ENCODE peak calls at places on chromosome 6, in four cellular contexts. One of them, this sample, is unnamed.
A peak's percentile ranks its signal among the peaks of the same experiment; 100 is the strongest.

GRCh38 chr6:142118926-142119325 is 13.8 kb upstream of the GJE1 start:
- DNase-seq in A549: no peak
- DNase-seq in K562: no peak
- DNase-seq in IMR-90: peak; percentile 23
- DNase-seq in this sample: no peak

GRCh38 chr6:36793913-36794703 is 45.1 kb downstream of the CPNE5 start:
- DNase-seq in IMR-90: peak; percentile 12
- DNase-seq in A549: no peak
- DNase-seq in K562: no peak
- DNase-seq in this sample: no peak

GRCh38 chr6:112717401-112717800 is 370.3 kb downstream of the RFPL4B start:
- DNase-seq in A549: no peak
- DNase-seq in IMR-90: peak; percentile 39
- DNase-seq in K562: no peak
- DNase-seq in this sample: no peak

GRCh38 chr6:41470341-41471063 is 75.7 kb upstream of the FOXP4 start:
- DNase-seq in IMR-90: no peak
- DNase-seq in A549: no peak
- DNase-seq in K562: no peak
- DNase-seq in this sample: no peak

GRCh38 chr6:16683524-16684194 is 77.6 kb downstream of the ATXN1 start:
- DNase-seq in IMR-90: peak; percentile 56
- DNase-seq in A549: no peak
- DNase-seq in K562: no peak
- DNase-seq in this sample: peak; percentile 79

GRCh38 chr6:30450908-30451818 is 38.1 kb upstream of the HLA-E start:
- DNase-seq in A549: no peak
- DNase-seq in IMR-90: peak; percentile 58
- DNase-seq in K562: no peak
- DNase-seq in this sample: peak; percentile 39

GRCh38 chr6:89267918-89268317 is 47.2 kb downstream of the GABRR2 start:
- DNase-seq in K562: no peak
- DNase-seq in A549: no peak
- DNase-seq in IMR-90: no peak
- DNase-seq in this sample: no peak

GRCh38 chr6:129501401-129502051 is 208.5 kb downstream of the ARHGAP18 start:
- DNase-seq in A549: no peak
- DNase-seq in K562: peak; percentile 76
- DNase-seq in IMR-90: peak; percentile 96
- DNase-seq in this sample: peak; percentile 79

GRCh38 chr6:90146914-90147668 is 149.6 kb downstream of the BACH2 start:
- DNase-seq in A549: no peak
- DNase-seq in IMR-90: no peak
- DNase-seq in K562: no peak
- DNase-seq in this sample: no peak

GRCh38 chr6:118187568-118188164 is 280.6 kb downstream of the SLC35F1 start:
- DNase-seq in IMR-90: no peak
- DNase-seq in A549: no peak
- DNase-seq in K562: no peak
- DNase-seq in this sample: no peak

GRCh38 chr6:125839471-125839870 is 48.7 kb downstream of the NCOA7 start:
- DNase-seq in K562: no peak
- DNase-seq in A549: no peak
- DNase-seq in IMR-90: peak; percentile 13
- DNase-seq in this sample: no peak

GRCh38 chr6:36590237-36590636 is 3.9 kb upstream of the SRSF3 start:
- DNase-seq in K562: no peak
- DNase-seq in IMR-90: peak; percentile 86
- DNase-seq in A549: no peak
- DNase-seq in this sample: peak; percentile 57

GRCh38 chr6:95249661-95250060 is 327.7 kb upstream of the MANEA start:
- DNase-seq in K562: no peak
- DNase-seq in A549: no peak
- DNase-seq in IMR-90: no peak
- DNase-seq in this sample: no peak

GRCh38 chr6:18473765-18474164 is 86.6 kb downstream of the RNF144B start:
- DNase-seq in A549: no peak
- DNase-seq in K562: no peak
- DNase-seq in IMR-90: no peak
- DNase-seq in this sample: no peak

GRCh38 chr6:160733045-160733646 is 31.1 kb downstream of the PLG start:
- DNase-seq in IMR-90: peak; percentile 13
- DNase-seq in A549: peak; percentile 7
- DNase-seq in K562: peak; percentile 57
- DNase-seq in this sample: peak; percentile 47

GRCh38 chr6:126170875-126171489 is 168.9 kb upstream of the CENPW start:
- DNase-seq in A549: peak; percentile 6
- DNase-seq in IMR-90: peak; percentile 26
- DNase-seq in K562: peak; percentile 51
- DNase-seq in this sample: peak; percentile 52

GRCh38 chr6:45427632-45428031 is 49.9 kb upstream of the SUPT3H start:
- DNase-seq in K562: no peak
- DNase-seq in IMR-90: no peak
- DNase-seq in A549: no peak
- DNase-seq in this sample: no peak

GRCh38 chr6:55913213-55914195 is 38.1 kb upstream of the BMP5 start:
- DNase-seq in K562: no peak
- DNase-seq in IMR-90: peak; percentile 17
- DNase-seq in A549: no peak
- DNase-seq in this sample: no peak

GRCh38 chr6:27479319-27480182 is 6.6 kb upstream of the ZNF184 start:
- DNase-seq in IMR-90: peak; percentile 96
- DNase-seq in K562: peak; percentile 71
- DNase-seq in A549: peak; percentile 40
- DNase-seq in this sample: peak; percentile 85

GRCh38 chr6:145798530-145798929 is 16.1 kb downstream of the FBXO30 start:
- DNase-seq in A549: no peak
- DNase-seq in IMR-90: peak; percentile 62
- DNase-seq in K562: no peak
- DNase-seq in this sample: no peak

GRCh38 chr6:111342913-111343312 is 140.1 kb downstream of the REV3L start:
- DNase-seq in K562: no peak
- DNase-seq in A549: no peak
- DNase-seq in IMR-90: peak; percentile 54
- DNase-seq in this sample: no peak

GRCh38 chr6:125357515-125358256 is 55.9 kb upstream of the HDDC2 start:
- DNase-seq in A549: no peak
- DNase-seq in IMR-90: no peak
- DNase-seq in K562: no peak
- DNase-seq in this sample: no peak

GRCh38 chr6:163839296-163839695 is 424.8 kb downstream of the QKI start:
- DNase-seq in IMR-90: no peak
- DNase-seq in K562: no peak
- DNase-seq in A549: no peak
- DNase-seq in this sample: no peak

GRCh38 chr6:44056392-44057237 is 70.6 kb downstream of the MRPL14 start:
- DNase-seq in IMR-90: peak; percentile 90
- DNase-seq in A549: no peak
- DNase-seq in K562: no peak
- DNase-seq in this sample: no peak

GRCh38 chr6:158060447-158061360 is 79.0 kb downstream of the SYNJ2 start:
- DNase-seq in K562: no peak
- DNase-seq in IMR-90: peak; percentile 94
- DNase-seq in A549: peak; percentile 46
- DNase-seq in this sample: no peak
- TF ChIP-seq MAZ in K562: no peak
- TF ChIP-seq MAZ in IMR-90: no peak
- TF ChIP-seq MAZ in A549: no peak
- TF ChIP-seq MAZ in this sample: no peak

GRCh38 chr6:28710466-28711191 is 184.9 kb downstream of the GPX5 start:
- DNase-seq in IMR-90: peak; percentile 58
- DNase-seq in K562: peak; percentile 81
- DNase-seq in A549: peak; percentile 41
- DNase-seq in this sample: peak; percentile 59
- TF ChIP-seq MAZ in IMR-90: no peak
- TF ChIP-seq MAZ in K562: peak; percentile 11
- TF ChIP-seq MAZ in A549: no peak
- TF ChIP-seq MAZ in this sample: no peak

DNA sequence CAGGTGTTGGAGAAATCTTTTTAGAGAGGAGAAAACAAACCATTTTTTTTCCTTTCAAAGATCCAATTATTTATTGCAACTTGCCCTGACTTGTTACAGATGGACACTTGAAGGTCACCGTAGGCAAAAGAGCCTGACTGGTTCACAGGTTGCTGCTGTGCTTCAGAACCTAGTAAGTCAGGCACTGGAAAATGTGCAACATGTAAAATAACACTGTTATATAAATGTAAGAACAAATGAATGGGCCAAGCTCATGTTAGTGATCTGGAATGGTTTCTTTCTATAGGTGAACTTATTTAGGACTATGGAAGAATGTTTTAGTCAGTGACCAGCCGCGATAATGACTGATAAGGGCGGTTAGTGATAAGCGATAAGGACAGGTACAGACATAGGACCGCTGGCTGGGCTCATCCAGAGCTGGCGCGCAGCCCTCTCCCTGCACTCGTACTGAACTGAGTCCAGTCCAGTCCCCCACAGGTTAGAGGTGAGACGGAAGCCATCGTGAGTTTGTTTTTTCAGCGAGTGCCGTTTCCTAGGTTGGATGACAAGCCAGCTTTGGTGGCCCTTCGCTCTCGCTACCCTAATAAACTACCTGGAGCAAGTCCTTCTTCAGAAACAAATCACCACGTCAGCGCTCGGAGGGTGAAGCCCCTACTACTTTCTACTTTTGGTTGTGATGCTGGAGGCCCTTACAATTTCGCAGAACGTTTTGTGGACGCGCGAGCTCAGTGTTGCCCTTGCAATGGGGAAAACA is 94.4 kb upstream of the PRDM1 start:
- DNase-seq in K562: peak; percentile 45
- DNase-seq in IMR-90: no peak
- DNase-seq in A549: peak; percentile 18
- DNase-seq in this sample: peak; percentile 5
- TF ChIP-seq MAZ in K562: no peak
- TF ChIP-seq MAZ in IMR-90: no peak
- TF ChIP-seq MAZ in A549: no peak
- TF ChIP-seq MAZ in this sample: no peak

DNA sequence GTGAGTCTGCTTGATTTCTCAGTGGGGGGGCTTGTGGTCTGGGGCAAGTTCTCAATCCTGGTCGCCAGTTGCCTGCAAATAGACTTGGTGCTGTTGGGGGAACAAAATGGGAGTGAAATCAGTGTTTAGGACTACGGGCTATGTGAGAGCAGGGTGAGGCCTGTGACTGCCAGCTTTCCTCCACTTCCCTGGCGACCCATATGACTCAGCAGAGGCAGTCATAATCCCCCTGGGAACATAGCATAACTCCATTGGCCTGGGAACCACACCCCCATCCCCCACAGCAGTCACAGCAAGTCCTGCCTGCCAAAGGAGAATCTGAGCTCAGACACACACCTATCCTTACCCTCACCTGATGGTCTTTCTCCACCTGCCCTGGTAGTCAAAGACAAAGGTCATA is 387.9 kb downstream of the LMBRD1 start:
- DNase-seq in IMR-90: no peak
- DNase-seq in K562: no peak
- DNase-seq in A549: no peak
- DNase-seq in this sample: no peak
- TF ChIP-seq MAZ in IMR-90: no peak
- TF ChIP-seq MAZ in K562: no peak
- TF ChIP-seq MAZ in A549: no peak
- TF ChIP-seq MAZ in this sample: no peak

GRCh38 chr6:168005796-168006195 is 8.3 kb downstream of the KIF25 start:
- DNase-seq in K562: no peak
- DNase-seq in A549: no peak
- DNase-seq in IMR-90: no peak
- DNase-seq in this sample: no peak

GRCh38 chr6:168007592-168008338 is 10.3 kb downstream of the KIF25 start:
- DNase-seq in K562: no peak
- DNase-seq in A549: peak; percentile 18
- DNase-seq in IMR-90: peak; percentile 99
- DNase-seq in this sample: peak; percentile 28

GRCh38 chr6:168012431-168013249 is 15.2 kb downstream of the KIF25 start:
- DNase-seq in IMR-90: no peak
- DNase-seq in A549: no peak
- DNase-seq in K562: no peak
- DNase-seq in this sample: no peak

GRCh38 chr6:168011291-168011690 is 13.8 kb downstream of the KIF25 start:
- DNase-seq in K562: no peak
- DNase-seq in IMR-90: no peak
- DNase-seq in A549: no peak
- DNase-seq in this sample: no peak

GRCh38 chr6:168009331-168009730 is 11.9 kb downstream of the KIF25 start:
- DNase-seq in K562: no peak
- DNase-seq in A549: no peak
- DNase-seq in IMR-90: no peak
- DNase-seq in this sample: no peak
- TF ChIP-seq MAZ in K562: no peak
- TF ChIP-seq MAZ in A549: no peak
- TF ChIP-seq MAZ in IMR-90: no peak
- TF ChIP-seq MAZ in this sample: no peak

GRCh38 chr6:149884215-149884614 is 13.7 kb downstream of the RAET1E start:
- DNase-seq in IMR-90: peak; percentile 48
- DNase-seq in A549: no peak
- DNase-seq in K562: no peak
- DNase-seq in this sample: no peak
- TF ChIP-seq MAZ in IMR-90: no peak
- TF ChIP-seq MAZ in A549: no peak
- TF ChIP-seq MAZ in K562: no peak
- TF ChIP-seq MAZ in this sample: no peak

DNA sequence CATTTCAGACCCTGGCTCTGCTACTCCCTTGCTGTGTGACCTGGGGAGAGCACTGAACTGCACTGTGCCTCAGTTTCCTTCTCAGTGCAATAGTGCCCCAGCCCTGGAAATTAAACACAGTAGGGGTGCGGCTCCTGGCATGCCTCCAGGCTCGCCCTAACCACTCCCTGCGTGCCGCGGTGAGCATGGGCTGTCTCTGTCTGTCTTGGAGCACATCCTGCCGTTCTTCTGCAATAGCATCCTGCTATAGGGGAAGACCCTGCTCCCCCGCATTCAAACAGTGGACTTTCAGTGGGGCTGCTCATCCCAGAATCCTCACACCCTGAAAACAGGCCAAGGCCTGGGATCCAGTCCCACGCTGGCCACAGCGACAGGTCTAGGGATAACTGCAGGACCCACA is 129.5 kb downstream of the FOXC1 start:
- DNase-seq in K562: no peak
- DNase-seq in A549: no peak
- DNase-seq in IMR-90: no peak
- DNase-seq in this sample: no peak
- TF ChIP-seq MAZ in K562: no peak
- TF ChIP-seq MAZ in A549: no peak
- TF ChIP-seq MAZ in IMR-90: no peak
- TF ChIP-seq MAZ in this sample: no peak

This sample was measured in HepG2.